ENCODE peak calls at places on chromosomes 5 and 9, in four cellular contexts. L is Peyer's patch, O is adrenal gland, H is esophagus squamous epithelium. D is an unnamed sample.

GRCh38 chr5:123180178-123180577 is 91.1 kb downstream of the PRDM6 start:
- DNase-seq in L (no peak), O (no peak), H (no peak), D (no peak)

GRCh38 chr5:158233735-158234322 is 374.9 kb upstream of the CLINT1 start:
- DNase-seq in L (no peak), O (no peak), H (no peak), D (no peak)

GRCh38 chr9:119020284-119020683 is 349.0 kb downstream of the BRINP1 start:
- DNase-seq in L (no peak), O (no peak), H (no peak), D (no peak)

GRCh38 chr5:129460121-129460950 is at the start of gene ADAMTS19:
- DNase-seq in L (no peak), O (no peak), H (no peak), D (no peak)

GRCh38 chr9:117245225-117245624 is 169.6 kb downstream of the ASTN2 start:
- DNase-seq in L (no peak), O (no peak), H (no peak), D (no peak)

GRCh38 chr5:44885903-44886302 is 77.2 kb downstream of the MRPS30 start:
- DNase-seq in L (no peak), O (no peak), H (no peak), D (no peak)

GRCh38 chr9:135039266-135039870 is 48.1 kb upstream of the OLFM1 start:
- DNase-seq in L (peak; percentile 5), O (no peak), H (no peak), D (no peak)

GRCh38 chr5:178314961-178315820 is 82.6 kb upstream of the PHYKPL start:
- DNase-seq in L (no peak), O (no peak), H (no peak), D (no peak)

GRCh38 chr5:132826424-132827082 is 3.9 kb downstream of the SHROOM1 start:
- DNase-seq in L (no peak), O (no peak), H (no peak), D (no peak)

GRCh38 chr9:105405514-105406131 is 42.2 kb upstream of the FSD1L start:
- DNase-seq in L (no peak), O (no peak), H (no peak), D (no peak)

GRCh38 chr9:20945856-20946255 is 85.6 kb downstream of the HACD4 start:
- DNase-seq in L (no peak), O (no peak), H (no peak), D (no peak)

GRCh38 chr5:92922231-92922967 is 658.6 kb downstream of the NR2F1-AS1 start:
- DNase-seq in L (no peak), O (no peak), H (no peak), D (no peak)

GRCh38 chr5:133370281-133370890 is 242.0 kb downstream of the FSTL4 start:
- DNase-seq in L (no peak), O (no peak), H (no peak), D (no peak)

GRCh38 chr9:97934321-97935115 is 3.5 kb downstream of the HEMGN start:
- DNase-seq in L (no peak), O (no peak), H (no peak), D (no peak)

GRCh38 chr5:99900302-99900811 is 634.8 kb upstream of the FAM174A start:
- DNase-seq in L (no peak), O (no peak), H (no peak), D (no peak)

GRCh38 chr5:98110270-98110669 is 663.2 kb upstream of the RGMB start:
- DNase-seq in L (no peak), O (no peak), H (no peak), D (no peak)

GRCh38 chr5:180818275-180818674 is 15.7 kb upstream of the MGAT1 start:
- DNase-seq in L (no peak), O (no peak), H (no peak), D (no peak)
- H3K4me1 ChIP-seq in L (peaks cover 12% of the 10 kb centered on the region), O (peaks cover 35% of the 10 kb centered on the region), H (peaks cover 19% of the 10 kb centered on the region), D (peaks cover 46% of the 10 kb centered on the region)

GRCh38 chr9:129989362-129989708 is 53.7 kb downstream of the FNBP1 start:
- DNase-seq in L (no peak), O (no peak), H (no peak), D (no peak)
- H3K27ac ChIP-seq in L (peak overlapping the region; percentile 14), O (no peak overlapping the region), H (peak overlapping the region; percentile 83), D (peak overlapping the region; percentile 2)

GRCh38 chr9:33151601-33152000 is 15.5 kb downstream of the B4GALT1 start:
- DNase-seq in L (no peak), O (no peak), H (no peak), D (no peak)
- H3K4me1 ChIP-seq in L (peaks cover 34% of the 10 kb centered on the region), O (peaks cover 23% of the 10 kb centered on the region), H (peaks cover 11% of the 10 kb centered on the region), D (peaks cover 61% of the 10 kb centered on the region)

GRCh38 chr5:119527346-119527745 is 75.0 kb downstream of the HSD17B4 start:
- DNase-seq in L (no peak), O (no peak), H (no peak), D (no peak)
- H3K27ac ChIP-seq in L (no peak overlapping the region), O (no peak overlapping the region), H (no peak overlapping the region), D (no peak overlapping the region)

GRCh38 chr9:26940779-26941178 is 6.3 kb downstream of the PLAA start:
- DNase-seq in L (no peak), O (no peak), H (no peak), D (no peak)
- H3K4me1 ChIP-seq in L (peaks cover 6% of the 10 kb centered on the region), O (peaks cover 35% of the 10 kb centered on the region), H (peaks cover 13% of the 10 kb centered on the region), D (peaks cover 42% of the 10 kb centered on the region)

GRCh38 chr5:37248970-37249819 is at the start of gene CPLANE1:
- DNase-seq in L (peak; percentile 61), O (peak; percentile 83), H (peak; percentile 7), D (no peak)
- H3K27ac ChIP-seq in L (peak within 1 kb of the TSS; percentile 77), O (peak within 1 kb of the TSS; percentile 63), H (peak within 1 kb of the TSS; percentile 91), D (peak within 1 kb of the TSS; percentile 91)

GRCh38 chr9:127562271-127562780 is 49.8 kb upstream of the STXBP1 start:
- DNase-seq in L (no peak), O (no peak), H (no peak), D (no peak)
- H3K4me1 ChIP-seq in L (peaks cover 21% of the 10 kb centered on the region), O (peaks cover 61% of the 10 kb centered on the region), H (peaks cover 68% of the 10 kb centered on the region), D (peaks cover 100% of the 10 kb centered on the region)

DNA sequence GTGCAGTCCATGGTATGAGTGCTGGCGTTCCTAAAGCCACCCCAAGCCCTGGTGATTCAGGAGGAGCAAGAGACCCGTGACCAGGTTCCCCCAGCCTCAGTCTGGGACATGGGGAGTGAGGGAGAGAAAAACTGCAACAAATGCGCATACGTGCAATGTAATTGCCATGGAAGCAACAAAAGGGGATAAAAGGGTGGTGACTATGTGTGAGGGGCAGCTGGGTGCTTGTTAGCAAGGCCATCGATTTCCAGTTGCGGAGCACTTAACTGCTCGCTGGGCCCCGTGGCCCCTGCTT is 709 bp upstream of the SH3PXD2B start:
- DNase-seq in L (no peak), O (no peak), H (no peak), D (no peak)
- H3K27ac ChIP-seq in L (no peak overlapping the region), O (no peak overlapping the region), H (peak overlapping the region; percentile 94), D (peak overlapping the region; percentile 83)

D was measured in vagina.